ENCODE peak calls at places on chromosome 2, in five cellular contexts. A is progenitor cell of endocrine pancreas; X is activated CD4-positive, CD25-positive, alpha-beta regulatory T cell treated with anti-CD3 and anti-CD28 coated beads, Interleukin-2, amount 50 U/mL, for 72 hours; Y is GM04504; I is EL. U is an unnamed sample.

GRCh38 chr2:7613831-7614230 is 696.6 kb downstream of the RNF144A start:
- DNase-seq in Y (no peak), A (no peak), X (no peak), I (no peak), U (no peak)

GRCh38 chr2:141331127-141331526 is 799.7 kb downstream of the LRP1B start:
- DNase-seq in I (peak; percentile 49), Y (peak; percentile 56), A (no peak), X (no peak), U (no peak)

GRCh38 chr2:32946314-32947075 is at the start of gene LTBP1:
- DNase-seq in A (peak; percentile 36), Y (no peak), I (peak; percentile 76), X (peak; percentile 35), U (peak; percentile 68)

GRCh38 chr2:36359006-36359580 is 3.5 kb downstream of the CRIM1 start:
- DNase-seq in Y (no peak), A (no peak), I (no peak), X (no peak), U (no peak)

GRCh38 chr2:20215183-20216040 is 9.5 kb downstream of the SDC1 start:
- DNase-seq in I (no peak), X (no peak), Y (no peak), A (no peak), U (peak; percentile 49)

GRCh38 chr2:48369971-48370370 is 160.0 kb upstream of the STON1 start:
- DNase-seq in X (no peak), I (no peak), A (no peak), Y (no peak), U (no peak)

GRCh38 chr2:143435112-143435511 is 305.9 kb downstream of the ARHGAP15 start:
- DNase-seq in A (no peak), I (no peak), X (no peak), Y (no peak), U (no peak)

GRCh38 chr2:40716879-40717278 is 265.0 kb upstream of the SLC8A1 start:
- DNase-seq in Y (peak; percentile 79), A (no peak), X (no peak), I (peak; percentile 92), U (no peak)

GRCh38 chr2:36731941-36732700 is 35.6 kb downstream of the VIT start:
- DNase-seq in X (no peak), I (peak; percentile 90), Y (peak; percentile 89), A (no peak), U (no peak)

GRCh38 chr2:119678021-119678656 is 862 bp upstream of the TMEM177 start:
- DNase-seq in X (no peak), A (no peak), Y (no peak), I (no peak), U (no peak)

GRCh38 chr2:160794926-160795325 is 301.3 kb upstream of the RBMS1 start:
- DNase-seq in A (no peak), X (no peak), I (no peak), Y (no peak), U (no peak)

GRCh38 chr2:102726128-102727087 is 35.4 kb upstream of the TMEM182 start:
- DNase-seq in I (peak; percentile 2), X (no peak), A (no peak), Y (no peak), U (no peak)

GRCh38 chr2:86038291-86039081 is 67.2 kb downstream of the POLR1A start:
- DNase-seq in A (no peak), I (peak; percentile 13), X (peak; percentile 41), Y (no peak), U (peak; percentile 75)

GRCh38 chr2:101961287-101962242 is 30.2 kb upstream of the IL1R2 start:
- DNase-seq in I (no peak), X (no peak), A (no peak), Y (peak; percentile 96), U (no peak)

GRCh38 chr2:15120578-15120977 is 440.6 kb downstream of the NBAS start:
- DNase-seq in I (no peak), Y (no peak), A (no peak), X (no peak), U (no peak)

GRCh38 chr2:161681043-161681442 is 56.8 kb downstream of the SLC4A10 start:
- DNase-seq in I (peak; percentile 56), X (no peak), A (no peak), Y (no peak), U (no peak)

GRCh38 chr2:237577956-237578870 is 11.8 kb downstream of the PRLH start:
- DNase-seq in I (no peak), A (no peak), X (no peak), Y (no peak), U (no peak)

GRCh38 chr2:187580462-187581124 is 26.4 kb upstream of the TFPI start:
- DNase-seq in Y (no peak), A (no peak), X (no peak), I (peak; percentile 70), U (no peak)

GRCh38 chr2:136257893-136258292 is 139.9 kb upstream of the CXCR4 start:
- DNase-seq in X (no peak), A (no peak), Y (no peak), I (no peak), U (no peak)

GRCh38 chr2:218904176-218904575 is 23.5 kb downstream of the WNT10A start:
- DNase-seq in I (no peak), Y (no peak), X (no peak), A (no peak), U (no peak)

GRCh38 chr2:240464514-240465241 is 29.2 kb downstream of the GPC1 start:
- DNase-seq in A (peak; percentile 8), X (peak; percentile 26), I (no peak), Y (no peak), U (peak; percentile 57)

U was measured in natural killer cell treated with Interleukin-12 subunit alpha and Interleukin-12 subunit beta and Interleukin-15 and Interleukin-18, amount 100 ng/mL, for 72 hours.